ENCODE peak calls at places on chromosomes 7 and 10, in eight cellular contexts. Z, K, F, J, D, G, Y and Q are unnamed samples.
A peak's percentile ranks its signal among the peaks of the same experiment; 100 is the strongest.

GRCh38 chr7:65438593-65438992 is 64.9 kb downstream of the ZNF92 start:
- DNase-seq in Z (peak; percentile 32), K (peak; percentile 88), F (no peak), J (no peak), D (no peak), G (no peak), Y (peak; percentile 50), Q (no peak)

GRCh38 chr7:92778972-92779371 is 57.4 kb downstream of the CDK6 start:
- DNase-seq in Z (no peak), K (peak; percentile 85), F (no peak), J (peak; percentile 30), D (no peak), G (peak; percentile 61), Y (peak; percentile 79), Q (peak; percentile 35)

GRCh38 chr10:114526112-114526496 is 121.8 kb upstream of the AFAP1L2 start:
- DNase-seq in Z (no peak), K (peak; percentile 16), F (no peak), J (no peak), D (no peak), G (no peak), Y (no peak), Q (no peak)

GRCh38 chr10:127046975-127047877 is 142.0 kb downstream of the DOCK1 start:
- DNase-seq in Z (no peak), K (peak; percentile 34), F (no peak), J (no peak), D (no peak), G (no peak), Y (no peak), Q (no peak)

GRCh38 chr7:47885309-47886000 is 62.8 kb downstream of the PKD1L1 start:
- DNase-seq in Z (no peak), K (no peak), F (no peak), J (no peak), D (no peak), G (no peak), Y (no peak), Q (no peak)

GRCh38 chr7:2529161-2530075 is 9.8 kb downstream of the LFNG start:
- DNase-seq in Z (no peak), K (peak; percentile 52), F (peak; percentile 67), J (peak; percentile 68), D (no peak), G (peak; percentile 91), Y (peak; percentile 72), Q (no peak)

GRCh38 chr10:108612485-108612884 is 1310.8 kb downstream of the XPNPEP1 start:
- DNase-seq in Z (no peak), K (no peak), F (no peak), J (no peak), D (no peak), G (no peak), Y (no peak), Q (no peak)

GRCh38 chr7:70415179-70415972 is 716.6 kb upstream of the GALNT17 start:
- DNase-seq in Z (no peak), K (no peak), F (no peak), J (no peak), D (no peak), G (no peak), Y (no peak), Q (no peak)

GRCh38 chr10:2980791-2981360 is 86.5 kb upstream of the PFKP start:
- DNase-seq in Z (no peak), K (peak; percentile 76), F (no peak), J (no peak), D (no peak), G (no peak), Y (no peak), Q (no peak)

GRCh38 chr10:3887885-3888476 is 103.0 kb upstream of the KLF6 start:
- DNase-seq in Z (no peak), K (peak; percentile 97), F (no peak), J (peak; percentile 44), D (no peak), G (peak; percentile 79), Y (peak; percentile 71), Q (no peak)

GRCh38 chr7:84107259-84107658 is 87.3 kb downstream of the SEMA3A start:
- DNase-seq in Z (no peak), K (no peak), F (no peak), J (no peak), D (no peak), G (no peak), Y (no peak), Q (no peak)

GRCh38 chr7:53351681-53352080 is 316.2 kb downstream of the POM121L12 start:
- DNase-seq in Z (no peak), K (no peak), F (no peak), J (no peak), D (no peak), G (no peak), Y (no peak), Q (no peak)

GRCh38 chr10:83603708-83604107 is 535.6 kb upstream of the GHITM start:
- DNase-seq in Z (no peak), K (no peak), F (no peak), J (no peak), D (no peak), G (no peak), Y (no peak), Q (no peak)

GRCh38 chr10:5762531-5762930 is 50.7 kb downstream of the GDI2 start:
- DNase-seq in Z (no peak), K (no peak), F (no peak), J (no peak), D (no peak), G (no peak), Y (no peak), Q (no peak)

GRCh38 chr10:5761220-5761619 is 52.0 kb downstream of the GDI2 start:
- DNase-seq in Z (no peak), K (no peak), F (no peak), J (no peak), D (no peak), G (no peak), Y (no peak), Q (no peak)

GRCh38 chr10:5760462-5760861 is 52.8 kb downstream of the GDI2 start:
- DNase-seq in Z (no peak), K (no peak), F (no peak), J (no peak), D (no peak), G (no peak), Y (no peak), Q (no peak)

GRCh38 chr10:5757766-5758517 is 55.3 kb downstream of the GDI2 start:
- DNase-seq in Z (no peak), K (no peak), F (no peak), J (no peak), D (no peak), G (no peak), Y (no peak), Q (no peak)

DNA sequence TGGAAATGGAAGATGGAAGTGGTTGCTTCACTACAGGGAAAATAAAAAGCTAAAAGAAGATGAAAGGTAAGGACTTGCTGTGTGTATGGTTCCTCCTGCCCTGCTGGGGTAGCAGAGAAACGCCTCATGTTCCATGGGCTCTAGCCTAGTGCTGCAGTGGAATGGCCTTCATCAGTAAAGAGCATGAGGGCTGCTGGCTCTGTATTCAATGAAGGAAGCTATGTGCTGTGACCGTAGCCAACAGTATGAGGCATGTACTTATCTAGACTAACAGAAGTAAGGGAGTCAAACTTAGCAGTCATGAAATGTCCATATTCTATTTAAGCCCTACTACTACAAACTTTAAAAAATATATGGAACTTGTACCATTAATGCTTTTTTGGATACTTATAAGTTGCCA is 54.3 kb downstream of the GDI2 start:
- DNase-seq in Z (no peak), K (no peak), F (no peak), J (no peak), D (no peak), G (no peak), Y (no peak), Q (no peak)
- H3K36me3 ChIP-seq in Z (peaks cover 48% of the 10 kb centered on the region), K (peaks cover 33% of the 10 kb centered on the region), F (peaks cover 15% of the 10 kb centered on the region), J (peaks cover 27% of the 10 kb centered on the region), D (no peaks in the 10 kb centered on the region), G (no peaks in the 10 kb centered on the region), Y (no peaks in the 10 kb centered on the region), Q (peaks cover 42% of the 10 kb centered on the region)

GRCh38 chr7:30467275-30467674 is 11.3 kb downstream of the NOD1 start:
- DNase-seq in Z (no peak), K (no peak), F (no peak), J (no peak), D (no peak), G (no peak), Y (peak; percentile 9), Q (no peak)

GRCh38 chr7:30466266-30466665 is 12.3 kb downstream of the NOD1 start:
- DNase-seq in Z (no peak), K (no peak), F (no peak), J (no peak), D (no peak), G (no peak), Y (peak; percentile 17), Q (no peak)

GRCh38 chr7:30468791-30469190 is 9.8 kb downstream of the NOD1 start:
- DNase-seq in Z (no peak), K (peak; percentile 41), F (no peak), J (no peak), D (peak; percentile 71), G (no peak), Y (no peak), Q (no peak)

GRCh38 chr7:30469303-30469702 is 9.3 kb downstream of the NOD1 start:
- DNase-seq in Z (peak; percentile 8), K (peak; percentile 99), F (no peak), J (peak; percentile 71), D (peak; percentile 84), G (peak; percentile 70), Y (peak; percentile 83), Q (peak; percentile 58)

GRCh38 chr7:30468041-30468440 is 10.5 kb downstream of the NOD1 start:
- DNase-seq in Z (no peak), K (no peak), F (no peak), J (no peak), D (no peak), G (no peak), Y (no peak), Q (no peak)
- H3K27ac ChIP-seq in Z (no peak overlapping the region), K (no peak overlapping the region), F (peak overlapping the region; percentile 85), J (no peak overlapping the region), D (peak overlapping the region; percentile 81), G (no peak overlapping the region), Y (peak overlapping the region; percentile 92), Q (peak overlapping the region; percentile 93)

GRCh38 chr10:5184987-5185386 is at the start of gene AKR1C8:
- DNase-seq in Z (no peak), K (no peak), F (no peak), J (no peak), D (no peak), G (no peak), Y (no peak), Q (no peak)
- TF ChIP-seq POLR2A in Z (no peak), K (no peak), F (no peak), J (no peak), D (no peak), G (no peak), Y (no peak), Q (no peak)

GRCh38 chr7:44058759-44059218 is 6.6 kb downstream of the PGAM2 start:
- DNase-seq in Z (no peak), K (no peak), F (no peak), J (no peak), D (no peak), G (no peak), Y (no peak), Q (peak; percentile 2)
- H3K36me3 ChIP-seq in Z (peaks cover 28% of the 10 kb centered on the region), K (peaks cover 64% of the 10 kb centered on the region), F (peaks cover 70% of the 10 kb centered on the region), J (peaks cover 56% of the 10 kb centered on the region), D (no peaks in the 10 kb centered on the region), G (no peaks in the 10 kb centered on the region), Y (no peaks in the 10 kb centered on the region), Q (peaks cover 59% of the 10 kb centered on the region)

GRCh38 chr7:116955340-116955739 is 2.0 kb downstream of the ST7 start:
- DNase-seq in Z (no peak), K (no peak), F (no peak), J (no peak), D (no peak), G (no peak), Y (no peak), Q (no peak)
- H3K27ac ChIP-seq in Z (no peak overlapping the region), K (no peak overlapping the region), F (peak overlapping the region; percentile 100), J (peak overlapping the region; percentile 99), D (peak overlapping the region; percentile 100), G (no peak overlapping the region), Y (peak overlapping the region; percentile 100), Q (no peak overlapping the region)

GRCh38 chr7:5425507-5426225 is 2.0 kb upstream of the TNRC18 start:
- DNase-seq in Z (no peak), K (peak; percentile 89), F (no peak), J (peak; percentile 69), D (peak; percentile 88), G (peak; percentile 65), Y (peak; percentile 76), Q (peak; percentile 77)
- TF ChIP-seq POLR2A in Z (peak; percentile 71), K (no peak), F (peak; percentile 65), J (peak; percentile 91), D (peak; percentile 63), G (peak; percentile 54), Y (peak; percentile 59), Q (no peak)